ENCODE peak calls at places on chromosome 22, in six cellular contexts. Q, S, J, E, N and R are unnamed samples.

GRCh38 chr22:36546092-36546804 is 17.3 kb upstream of the EIF3D start:
- DNase-seq in Q (peak; percentile 25), S (no peak), J (peak; percentile 10), E (peak; percentile 69), N (no peak), R (peak; percentile 64)

GRCh38 chr22:26484360-26484706 is 656 bp downstream of the SRRD start:
- DNase-seq in Q (no peak), S (no peak), J (no peak), E (no peak), N (no peak), R (no peak)

GRCh38 chr22:29702931-29703594 is 16.7 kb upstream of the CABP7 start:
- DNase-seq in Q (no peak), S (peak; percentile 85), J (no peak), E (no peak), N (no peak), R (no peak)

GRCh38 chr22:23065495-23066122 is 4.7 kb upstream of the GNAZ start:
- DNase-seq in Q (no peak), S (peak; percentile 53), J (peak; percentile 2), E (no peak), N (no peak), R (no peak)

GRCh38 chr22:49709464-49709863 is 118.2 kb downstream of the BRD1 start:
- DNase-seq in Q (no peak), S (no peak), J (no peak), E (no peak), N (no peak), R (no peak)

GRCh38 chr22:23691748-23692423 is 1.1 kb downstream of the RGL4 start:
- DNase-seq in Q (no peak), S (no peak), J (no peak), E (no peak), N (no peak), R (no peak)

GRCh38 chr22:38706101-38706884 is 549 bp downstream of the GTPBP1 start:
- DNase-seq in Q (peak; percentile 61), S (peak; percentile 80), J (peak; percentile 30), E (peak; percentile 36), N (peak; percentile 29), R (peak; percentile 31)

GRCh38 chr22:29207231-29207550 is 1.5 kb downstream of the EMID1 start:
- DNase-seq in Q (no peak), S (no peak), J (no peak), E (no peak), N (no peak), R (no peak)

GRCh38 chr22:28769394-28770085 is 3.0 kb upstream of the CCDC117 start:
- DNase-seq in Q (no peak), S (no peak), J (no peak), E (no peak), N (no peak), R (no peak)

GRCh38 chr22:43625242-43625641 is 186.9 kb downstream of the EFCAB6 start:
- DNase-seq in Q (no peak), S (no peak), J (no peak), E (no peak), N (no peak), R (no peak)

GRCh38 chr22:17891427-17892167 is 117.3 kb upstream of the BID start:
- DNase-seq in Q (peak; percentile 83), S (no peak), J (no peak), E (no peak), N (no peak), R (no peak)
- TF ChIP-seq CTCF in Q (peak; percentile 60), S (peak; percentile 35), J (no peak), E (peak; percentile 28), N (peak; percentile 68), R (no peak)

GRCh38 chr22:31969789-31970489 is 25.6 kb downstream of the YWHAH start:
- DNase-seq in Q (peak; percentile 80), S (peak; percentile 85), J (peak; percentile 60), E (peak; percentile 73), N (peak; percentile 82), R (peak; percentile 87)
- TF ChIP-seq CTCF in Q (no peak), S (peak; percentile 44), J (no peak), E (peak; percentile 70), N (peak; percentile 86), R (no peak)

DNA sequence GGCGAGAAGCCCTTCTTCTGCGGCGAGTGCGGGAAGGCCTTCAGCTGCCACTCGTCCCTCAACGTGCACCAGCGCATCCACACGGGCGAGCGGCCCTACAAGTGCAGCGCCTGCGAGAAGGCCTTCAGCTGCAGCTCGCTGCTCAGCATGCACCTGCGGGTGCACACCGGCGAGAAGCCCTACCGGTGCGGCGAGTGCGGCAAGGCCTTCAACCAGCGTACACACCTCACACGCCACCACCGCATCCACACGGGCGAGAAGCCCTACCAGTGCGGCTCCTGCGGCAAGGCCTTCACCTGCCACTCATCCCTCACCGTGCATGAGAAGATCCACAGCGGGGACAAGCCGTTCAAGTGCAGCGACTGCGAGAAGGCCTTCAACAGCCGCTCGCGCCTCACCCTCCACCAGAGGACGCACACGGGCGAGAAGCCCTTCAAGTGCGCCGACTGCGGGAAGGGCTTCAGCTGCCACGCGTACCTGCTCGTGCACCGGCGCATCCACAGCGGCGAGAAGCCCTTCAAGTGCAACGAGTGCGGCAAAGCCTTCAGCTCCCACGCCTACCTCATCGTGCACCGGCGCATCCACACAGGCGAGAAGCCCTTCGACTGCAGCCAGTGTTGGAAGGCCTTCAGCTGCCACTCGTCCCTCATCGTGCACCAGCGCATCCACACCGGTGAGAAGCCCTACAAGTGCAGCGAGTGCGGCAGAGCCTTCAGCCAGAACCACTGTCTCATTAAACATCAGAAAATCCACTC is 12.2 kb downstream of the ZNF74 start:
- DNase-seq in Q (no peak), S (peak; percentile 58), J (no peak), E (no peak), N (no peak), R (no peak)
- TF ChIP-seq CTCF in Q (no peak), S (no peak), J (no peak), E (no peak), N (no peak), R (no peak)

GRCh38 chr22:46537221-46537945 is at the start of gene CELSR1:
- DNase-seq in Q (peak; percentile 41), S (peak; percentile 94), J (no peak), E (peak; percentile 22), N (peak; percentile 83), R (peak; percentile 79)
- TF ChIP-seq CTCF in Q (no peak), S (no peak), J (no peak), E (no peak), N (no peak), R (no peak)

GRCh38 chr22:34801221-34801620 is 264.7 kb upstream of the ISX start:
- DNase-seq in Q (no peak), S (no peak), J (no peak), E (no peak), N (no peak), R (no peak)

GRCh38 chr22:34800265-34800664 is 265.7 kb upstream of the ISX start:
- DNase-seq in Q (no peak), S (no peak), J (no peak), E (no peak), N (peak; percentile 51), R (no peak)

GRCh38 chr22:34808618-34809017 is 257.3 kb upstream of the ISX start:
- DNase-seq in Q (no peak), S (no peak), J (no peak), E (no peak), N (no peak), R (no peak)

GRCh38 chr22:34798605-34799004 is 267.4 kb upstream of the ISX start:
- DNase-seq in Q (no peak), S (no peak), J (no peak), E (no peak), N (no peak), R (no peak)

DNA sequence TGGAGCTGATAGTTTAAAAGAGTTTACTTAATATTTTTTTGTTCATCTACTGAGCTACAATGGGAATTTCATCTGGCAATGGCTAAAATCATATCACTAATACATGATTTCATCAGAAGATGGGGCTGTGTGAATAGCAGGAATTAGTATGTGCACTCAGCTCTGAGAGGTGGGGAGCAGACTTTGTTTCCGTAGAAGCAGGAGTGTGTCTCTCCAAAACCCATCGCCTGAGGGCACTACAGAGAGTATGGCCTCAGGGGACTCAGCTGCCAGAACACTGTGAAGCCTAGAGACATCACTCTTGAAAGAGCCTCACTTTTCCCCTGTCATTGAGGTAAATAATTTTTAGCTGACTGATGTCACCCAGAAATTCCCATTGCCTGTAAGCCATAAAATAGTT is 261.4 kb upstream of the ISX start:
- DNase-seq in Q (no peak), S (no peak), J (no peak), E (no peak), N (no peak), R (no peak)
- TF ChIP-seq CTCF in Q (no peak), S (no peak), J (no peak), E (no peak), N (no peak), R (no peak)

GRCh38 chr22:48004936-48005335 is 1242.5 kb downstream of the TBC1D22A start:
- DNase-seq in Q (no peak), S (no peak), J (no peak), E (no peak), N (no peak), R (no peak)

GRCh38 chr22:48004038-48004437 is 1241.6 kb downstream of the TBC1D22A start:
- DNase-seq in Q (no peak), S (no peak), J (no peak), E (no peak), N (no peak), R (no peak)
- TF ChIP-seq CTCF in Q (no peak), S (no peak), J (no peak), E (no peak), N (no peak), R (no peak)

GRCh38 chr22:45912910-45913309 is 64.1 kb downstream of the WNT7B start:
- DNase-seq in Q (no peak), S (no peak), J (no peak), E (no peak), N (no peak), R (no peak)
- TF ChIP-seq CTCF in Q (no peak), S (no peak), J (no peak), E (no peak), N (no peak), R (no peak)

GRCh38 chr22:19799322-19800190 is 39.0 kb downstream of the TBX1 start:
- DNase-seq in Q (no peak), S (no peak), J (no peak), E (peak; percentile 72), N (no peak), R (no peak)
- TF ChIP-seq CTCF in Q (no peak), S (no peak), J (no peak), E (no peak), N (no peak), R (no peak)

DNA sequence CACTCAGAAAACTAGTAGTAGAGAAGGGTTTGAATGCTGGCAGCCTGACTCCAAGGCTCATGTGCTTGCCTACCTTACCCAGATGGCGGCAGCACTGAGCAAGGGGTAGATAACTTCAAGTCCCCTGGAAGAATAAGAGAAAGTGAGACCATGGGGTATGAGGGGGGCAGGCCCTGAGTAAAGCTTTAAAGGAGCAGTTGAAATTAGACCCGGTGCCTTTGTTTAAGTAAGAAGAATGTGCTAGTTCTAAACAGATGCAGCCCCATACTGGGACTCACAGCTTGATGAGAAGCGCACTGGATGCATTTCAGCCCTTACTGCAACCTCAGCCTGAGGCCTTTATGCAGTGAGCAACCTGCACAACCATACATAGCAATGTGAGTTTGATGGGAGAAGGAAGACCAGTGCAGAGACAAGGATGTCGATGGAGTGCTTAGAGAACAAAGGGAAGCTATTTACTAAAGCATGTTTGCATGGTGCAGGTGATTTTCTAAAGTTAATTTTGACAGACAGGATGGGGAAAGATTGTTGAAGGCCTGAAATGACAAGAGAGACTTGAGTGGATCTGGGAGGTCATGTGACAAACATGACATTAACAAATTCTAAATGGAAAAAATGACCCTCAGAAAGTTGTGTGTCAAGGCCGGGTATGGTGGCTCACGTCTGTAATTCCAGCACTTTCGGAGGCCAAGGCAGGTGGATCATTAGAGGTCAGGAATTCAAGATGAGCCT is 27.1 kb upstream of the TMA7B start:
- DNase-seq in Q (peak; percentile 61), S (no peak), J (peak; percentile 67), E (peak; percentile 39), N (no peak), R (peak; percentile 58)
- TF ChIP-seq CTCF in Q (peak; percentile 53), S (peak; percentile 56), J (peak; percentile 62), E (peak; percentile 74), N (peak; percentile 66), R (peak; percentile 83)